ENCODE peak calls at places on chromosome 22, in seven cellular contexts. One of them, this sample, is unnamed.

GRCh38 chr22:42676059-42676607 is 26.9 kb upstream of the CYB5R3 start:
- DNase-seq in mammary epithelial cell: peak
- DNase-seq in neuronal stem cell: no peak
- DNase-seq in A549: no peak
- DNase-seq in GM23248: peak
- DNase-seq in GM23338: no peak
- DNase-seq in IMR-90: peak
- DNase-seq in this sample: no peak

GRCh38 chr22:37258005-37258790 is 14.1 kb upstream of the RAC2 start:
- DNase-seq in mammary epithelial cell: no peak
- DNase-seq in neuronal stem cell: no peak
- DNase-seq in A549: no peak
- DNase-seq in GM23248: no peak
- DNase-seq in GM23338: peak
- DNase-seq in IMR-90: peak
- DNase-seq in this sample: no peak

GRCh38 chr22:33204408-33204807 is 146.2 kb upstream of the SYN3 start:
- DNase-seq in mammary epithelial cell: no peak
- DNase-seq in neuronal stem cell: no peak
- DNase-seq in A549: no peak
- DNase-seq in GM23248: no peak
- DNase-seq in GM23338: no peak
- DNase-seq in IMR-90: no peak
- DNase-seq in this sample: no peak

GRCh38 chr22:23047265-23047664 is 23.1 kb upstream of the GNAZ start:
- DNase-seq in mammary epithelial cell: no peak
- DNase-seq in neuronal stem cell: no peak
- DNase-seq in A549: no peak
- DNase-seq in GM23248: no peak
- DNase-seq in GM23338: no peak
- DNase-seq in IMR-90: no peak
- DNase-seq in this sample: no peak

GRCh38 chr22:37051629-37052385 is at the start of gene KCTD17:
- DNase-seq in mammary epithelial cell: peak
- DNase-seq in neuronal stem cell: peak
- DNase-seq in A549: peak
- DNase-seq in GM23248: peak
- DNase-seq in GM23338: peak
- DNase-seq in IMR-90: peak
- DNase-seq in this sample: no peak

GRCh38 chr22:19438286-19438685 is 5.9 kb downstream of the MRPL40 start:
- DNase-seq in mammary epithelial cell: no peak
- DNase-seq in neuronal stem cell: no peak
- DNase-seq in A549: no peak
- DNase-seq in GM23248: no peak
- DNase-seq in GM23338: no peak
- DNase-seq in IMR-90: no peak
- DNase-seq in this sample: no peak

GRCh38 chr22:37610480-37611148 is 2.0 kb downstream of the GGA1 start:
- DNase-seq in mammary epithelial cell: no peak
- DNase-seq in neuronal stem cell: no peak
- DNase-seq in A549: no peak
- DNase-seq in GM23248: no peak
- DNase-seq in GM23338: no peak
- DNase-seq in IMR-90: no peak
- DNase-seq in this sample: no peak

GRCh38 chr22:48520888-48521600 is 1306.6 kb downstream of the BRD1 start:
- DNase-seq in mammary epithelial cell: no peak
- DNase-seq in neuronal stem cell: no peak
- DNase-seq in A549: no peak
- DNase-seq in GM23248: no peak
- DNase-seq in GM23338: no peak
- DNase-seq in IMR-90: no peak
- DNase-seq in this sample: no peak

GRCh38 chr22:21567456-21568206 is at the start of gene UBE2L3:
- DNase-seq in mammary epithelial cell: peak
- DNase-seq in neuronal stem cell: peak
- DNase-seq in A549: peak
- DNase-seq in GM23248: peak
- DNase-seq in GM23338: peak
- DNase-seq in IMR-90: peak
- DNase-seq in this sample: peak

GRCh38 chr22:30234786-30235470 is 11.6 kb downstream of the LIF start:
- DNase-seq in mammary epithelial cell: no peak
- DNase-seq in neuronal stem cell: no peak
- DNase-seq in A549: no peak
- DNase-seq in GM23248: no peak
- DNase-seq in GM23338: no peak
- DNase-seq in IMR-90: peak
- DNase-seq in this sample: peak

GRCh38 chr22:30825711-30826505 is 131.2 kb downstream of the OSBP2 start:
- DNase-seq in mammary epithelial cell: no peak
- DNase-seq in neuronal stem cell: no peak
- DNase-seq in A549: no peak
- DNase-seq in GM23248: no peak
- DNase-seq in GM23338: no peak
- DNase-seq in IMR-90: no peak
- DNase-seq in this sample: no peak

GRCh38 chr22:36770946-36771340 is 5.0 kb downstream of the IFT27 start:
- DNase-seq in mammary epithelial cell: no peak
- DNase-seq in neuronal stem cell: no peak
- DNase-seq in A549: no peak
- DNase-seq in GM23248: no peak
- DNase-seq in GM23338: no peak
- DNase-seq in IMR-90: no peak
- DNase-seq in this sample: no peak

GRCh38 chr22:39434243-39434653 is 22.6 kb upstream of the MGAT3 start:
- DNase-seq in mammary epithelial cell: no peak
- DNase-seq in neuronal stem cell: no peak
- DNase-seq in A549: no peak
- DNase-seq in GM23248: peak
- DNase-seq in GM23338: no peak
- DNase-seq in IMR-90: no peak
- DNase-seq in this sample: no peak

GRCh38 chr22:19772673-19773469 is 12.3 kb downstream of the TBX1 start:
- DNase-seq in mammary epithelial cell: no peak
- DNase-seq in neuronal stem cell: no peak
- DNase-seq in A549: no peak
- DNase-seq in GM23248: no peak
- DNase-seq in GM23338: no peak
- DNase-seq in IMR-90: no peak
- DNase-seq in this sample: no peak

GRCh38 chr22:20948450-20948849 is 18.6 kb upstream of the AIFM3 start:
- DNase-seq in mammary epithelial cell: no peak
- DNase-seq in neuronal stem cell: no peak
- DNase-seq in A549: no peak
- DNase-seq in GM23248: no peak
- DNase-seq in GM23338: no peak
- DNase-seq in IMR-90: no peak
- DNase-seq in this sample: no peak

GRCh38 chr22:23380911-23381310 is 199.2 kb downstream of the IGLL1 start:
- DNase-seq in mammary epithelial cell: no peak
- DNase-seq in neuronal stem cell: no peak
- DNase-seq in A549: no peak
- DNase-seq in GM23248: no peak
- DNase-seq in GM23338: no peak
- DNase-seq in IMR-90: no peak
- DNase-seq in this sample: no peak

GRCh38 chr22:36395922-36396321 is 8.2 kb upstream of the MYH9 start:
- DNase-seq in mammary epithelial cell: peak
- DNase-seq in neuronal stem cell: no peak
- DNase-seq in A549: peak
- DNase-seq in GM23248: peak
- DNase-seq in GM23338: no peak
- DNase-seq in IMR-90: peak
- DNase-seq in this sample: peak

GRCh38 chr22:33597274-33597985 is 322.8 kb downstream of the LARGE1 start:
- DNase-seq in mammary epithelial cell: peak
- DNase-seq in neuronal stem cell: no peak
- DNase-seq in A549: no peak
- DNase-seq in GM23248: no peak
- DNase-seq in GM23338: no peak
- DNase-seq in IMR-90: no peak
- DNase-seq in this sample: no peak

GRCh38 chr22:29798318-29798717 is 31.1 kb downstream of the UQCR10 start:
- DNase-seq in mammary epithelial cell: no peak
- DNase-seq in neuronal stem cell: no peak
- DNase-seq in A549: no peak
- DNase-seq in GM23248: no peak
- DNase-seq in GM23338: no peak
- DNase-seq in IMR-90: no peak
- DNase-seq in this sample: no peak

GRCh38 chr22:37442537-37442936 is 15.3 kb upstream of the ELFN2 start:
- DNase-seq in mammary epithelial cell: peak
- DNase-seq in neuronal stem cell: no peak
- DNase-seq in A549: no peak
- DNase-seq in GM23248: peak
- DNase-seq in GM23338: no peak
- DNase-seq in IMR-90: peak
- DNase-seq in this sample: no peak

GRCh38 chr22:17831527-17832251 is 57.4 kb upstream of the BID start:
- DNase-seq in mammary epithelial cell: no peak
- DNase-seq in neuronal stem cell: no peak
- DNase-seq in A549: no peak
- DNase-seq in GM23248: peak
- DNase-seq in GM23338: no peak
- DNase-seq in IMR-90: no peak
- DNase-seq in this sample: no peak

GRCh38 chr22:34946339-34946985 is 119.5 kb upstream of the ISX start:
- DNase-seq in mammary epithelial cell: peak
- DNase-seq in neuronal stem cell: no peak
- DNase-seq in A549: no peak
- DNase-seq in GM23248: no peak
- DNase-seq in GM23338: no peak
- DNase-seq in IMR-90: no peak
- DNase-seq in this sample: no peak

GRCh38 chr22:23105919-23106853 is 35.6 kb downstream of the RSPH14 start:
- DNase-seq in mammary epithelial cell: no peak
- DNase-seq in neuronal stem cell: no peak
- DNase-seq in A549: no peak
- DNase-seq in GM23248: no peak
- DNase-seq in GM23338: no peak
- DNase-seq in IMR-90: no peak
- DNase-seq in this sample: no peak

GRCh38 chr22:25928038-25928437 is 186.1 kb downstream of the MYO18B start:
- DNase-seq in mammary epithelial cell: no peak
- DNase-seq in neuronal stem cell: no peak
- DNase-seq in A549: no peak
- DNase-seq in GM23248: no peak
- DNase-seq in GM23338: peak
- DNase-seq in IMR-90: no peak
- DNase-seq in this sample: no peak

GRCh38 chr22:48979482-48979881 is 848.2 kb downstream of the BRD1 start:
- DNase-seq in mammary epithelial cell: no peak
- DNase-seq in neuronal stem cell: no peak
- DNase-seq in A549: peak
- DNase-seq in GM23248: no peak
- DNase-seq in GM23338: no peak
- DNase-seq in IMR-90: no peak
- DNase-seq in this sample: no peak

DNA sequence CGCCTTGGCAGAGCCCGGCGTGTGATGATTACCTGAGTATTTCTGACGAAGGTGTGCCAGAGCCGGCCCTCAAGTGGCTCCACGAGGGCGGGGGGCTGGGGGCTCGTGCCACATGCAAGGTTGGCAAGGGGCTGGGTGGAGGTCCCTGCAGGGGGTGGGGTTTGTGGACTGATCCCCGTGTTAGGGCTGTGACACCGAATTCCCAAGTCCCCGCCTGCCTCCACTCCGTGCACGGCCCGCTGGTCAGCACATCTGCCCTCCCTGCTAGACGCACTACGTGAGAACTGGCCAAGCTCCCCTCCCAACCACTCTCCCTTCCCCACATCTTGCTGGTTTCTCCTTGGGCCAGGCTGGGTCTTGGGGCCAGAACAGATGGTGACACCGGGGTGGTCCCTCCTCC is 34.2 kb downstream of the GRAMD4 start:
- DNase-seq in mammary epithelial cell: no peak
- DNase-seq in neuronal stem cell: no peak
- DNase-seq in A549: no peak
- DNase-seq in GM23248: no peak
- DNase-seq in GM23338: no peak
- DNase-seq in IMR-90: no peak
- DNase-seq in this sample: no peak
- H3K4me2 ChIP-seq in mammary epithelial cell: no peak
- H3K4me2 ChIP-seq in neuronal stem cell: no peak
- H3K4me2 ChIP-seq in A549: no peak
- H3K4me2 ChIP-seq in GM23248: no peak
- H3K4me2 ChIP-seq in GM23338: no peak
- H3K4me2 ChIP-seq in IMR-90: no peak
- H3K4me2 ChIP-seq in this sample: no peak

GRCh38 chr22:27662359-27663030 is 139.1 kb downstream of the MN1 start:
- DNase-seq in mammary epithelial cell: no peak
- DNase-seq in neuronal stem cell: no peak
- DNase-seq in A549: no peak
- DNase-seq in GM23248: no peak
- DNase-seq in GM23338: no peak
- DNase-seq in IMR-90: no peak
- DNase-seq in this sample: peak
- H3K4me2 ChIP-seq in mammary epithelial cell: no peak
- H3K4me2 ChIP-seq in neuronal stem cell: no peak
- H3K4me2 ChIP-seq in A549: no peak
- H3K4me2 ChIP-seq in GM23248: no peak
- H3K4me2 ChIP-seq in GM23338: no peak
- H3K4me2 ChIP-seq in IMR-90: no peak
- H3K4me2 ChIP-seq in this sample: peak

GRCh38 chr22:50059185-50059880 is 1.2 kb upstream of the TTLL8 start:
- DNase-seq in mammary epithelial cell: no peak
- DNase-seq in neuronal stem cell: peak
- DNase-seq in A549: peak
- DNase-seq in GM23248: peak
- DNase-seq in GM23338: peak
- DNase-seq in IMR-90: peak
- DNase-seq in this sample: no peak
- H3K4me2 ChIP-seq in mammary epithelial cell: no peak
- H3K4me2 ChIP-seq in neuronal stem cell: peak
- H3K4me2 ChIP-seq in A549: peak
- H3K4me2 ChIP-seq in GM23248: peak
- H3K4me2 ChIP-seq in GM23338: peak
- H3K4me2 ChIP-seq in IMR-90: peak
- H3K4me2 ChIP-seq in this sample: no peak

GRCh38 chr22:24496661-24497060 is 1.5 kb downstream of the UPB1 start:
- DNase-seq in mammary epithelial cell: no peak
- DNase-seq in neuronal stem cell: no peak
- DNase-seq in A549: no peak
- DNase-seq in GM23248: no peak
- DNase-seq in GM23338: no peak
- DNase-seq in IMR-90: no peak
- DNase-seq in this sample: no peak
- H3K4me2 ChIP-seq in mammary epithelial cell: no peak
- H3K4me2 ChIP-seq in neuronal stem cell: no peak
- H3K4me2 ChIP-seq in A549: no peak
- H3K4me2 ChIP-seq in GM23248: no peak
- H3K4me2 ChIP-seq in GM23338: no peak
- H3K4me2 ChIP-seq in IMR-90: no peak
- H3K4me2 ChIP-seq in this sample: no peak

GRCh38 chr22:32175751-32176644 is 16.9 kb upstream of the C22orf42 start:
- DNase-seq in mammary epithelial cell: no peak
- DNase-seq in neuronal stem cell: peak
- DNase-seq in A549: no peak
- DNase-seq in GM23248: no peak
- DNase-seq in GM23338: peak
- DNase-seq in IMR-90: no peak
- DNase-seq in this sample: no peak
- H3K4me2 ChIP-seq in mammary epithelial cell: no peak
- H3K4me2 ChIP-seq in neuronal stem cell: peak
- H3K4me2 ChIP-seq in A549: no peak
- H3K4me2 ChIP-seq in GM23248: no peak
- H3K4me2 ChIP-seq in GM23338: peak
- H3K4me2 ChIP-seq in IMR-90: no peak
- H3K4me2 ChIP-seq in this sample: no peak